ENCODE peak calls at places on chromosomes 2 and 18, in six cellular contexts. P is uterus, J is PC-9, U is astrocyte, B is GM23248, C is right atrium auricular region. Q is an unnamed sample. For H3K4me1, the result is how much of the 10 kb centered on the place peaks cover.

GRCh38 chr2:127226520-127227263 is 6.6 kb upstream of the CYP27C1 start:
- DNase-seq in U (peak), P (no peak), J (peak), C (no peak), B (peak), Q (peak)

GRCh38 chr18:71114550-71115210 is 825.8 kb downstream of the SOCS6 start:
- DNase-seq in U (no peak), B (no peak), C (no peak), P (no peak), J (no peak), Q (no peak)

GRCh38 chr2:216109962-216110614 is 940 bp downstream of the XRCC5 start:
- DNase-seq in J (peak), B (peak), U (peak), C (no peak), P (no peak), Q (no peak)

GRCh38 chr2:120066708-120067547 is 54.1 kb downstream of the EPB41L5 start:
- DNase-seq in B (no peak), U (peak), P (no peak), C (no peak), J (peak), Q (no peak)

GRCh38 chr2:112168422-112169124 is 30.4 kb downstream of the FBLN7 start:
- DNase-seq in J (no peak), B (peak), P (no peak), U (no peak), C (no peak), Q (no peak)

GRCh38 chr2:182133195-182133891 is 147.7 kb downstream of the PPP1R1C start:
- DNase-seq in P (no peak), U (peak), J (no peak), C (no peak), B (peak), Q (no peak)

GRCh38 chr2:197281421-197281820 is 29.2 kb downstream of the ANKRD44 start:
- DNase-seq in C (no peak), J (no peak), B (no peak), P (no peak), U (no peak), Q (no peak)

GRCh38 chr2:167132906-167133555 is 244.8 kb downstream of the XIRP2 start:
- DNase-seq in P (no peak), C (no peak), J (no peak), B (no peak), U (no peak), Q (no peak)

GRCh38 chr2:227374158-227374557 is 4.9 kb downstream of the TM4SF20 start:
- DNase-seq in B (peak), C (no peak), J (no peak), U (peak), P (no peak), Q (no peak)

GRCh38 chr2:64502860-64503259 is 21.3 kb upstream of the AFTPH start:
- DNase-seq in J (no peak), B (no peak), U (no peak), C (no peak), P (no peak), Q (no peak)

GRCh38 chr2:136505462-136505861 is 259.9 kb upstream of the THSD7B start:
- DNase-seq in P (no peak), J (no peak), B (no peak), U (no peak), C (no peak), Q (no peak)

GRCh38 chr2:235568431-235568830 is 74.6 kb downstream of the AGAP1 start:
- DNase-seq in C (no peak), U (no peak), J (peak), B (no peak), P (no peak), Q (no peak)

GRCh38 chr18:22398464-22398863 is 19.3 kb downstream of the CTAGE1 start:
- DNase-seq in U (no peak), J (no peak), C (no peak), P (no peak), B (no peak), Q (no peak)
- H3K4me1 ChIP-seq in U (under half), J (under half), C (under half), P (under half), B (under half), Q (under half)

GRCh38 chr2:23561544-23561943 is 176.6 kb downstream of the KLHL29 start:
- DNase-seq in B (no peak), U (no peak), C (no peak), J (no peak), P (no peak), Q (no peak)
- H3K4me1 ChIP-seq in B (under half), U (under half), C (under half), J (under half), P (under half), Q (under half)

GRCh38 chr2:68764041-68764780 is 29.6 kb downstream of the ARHGAP25 start:
- DNase-seq in J (no peak), B (no peak), C (no peak), U (peak), P (no peak), Q (no peak)
- H3K4me1 ChIP-seq in J (under half), B (under half), C (under half), U (under half), P (under half), Q (half or more)

GRCh38 chr18:58970943-58971799 is 106.5 kb downstream of the ZNF532 start:
- DNase-seq in P (no peak), B (no peak), J (no peak), C (no peak), U (no peak), Q (no peak)
- H3K4me1 ChIP-seq in P (under half), B (under half), J (under half), C (under half), U (under half), Q (under half)

DNA sequence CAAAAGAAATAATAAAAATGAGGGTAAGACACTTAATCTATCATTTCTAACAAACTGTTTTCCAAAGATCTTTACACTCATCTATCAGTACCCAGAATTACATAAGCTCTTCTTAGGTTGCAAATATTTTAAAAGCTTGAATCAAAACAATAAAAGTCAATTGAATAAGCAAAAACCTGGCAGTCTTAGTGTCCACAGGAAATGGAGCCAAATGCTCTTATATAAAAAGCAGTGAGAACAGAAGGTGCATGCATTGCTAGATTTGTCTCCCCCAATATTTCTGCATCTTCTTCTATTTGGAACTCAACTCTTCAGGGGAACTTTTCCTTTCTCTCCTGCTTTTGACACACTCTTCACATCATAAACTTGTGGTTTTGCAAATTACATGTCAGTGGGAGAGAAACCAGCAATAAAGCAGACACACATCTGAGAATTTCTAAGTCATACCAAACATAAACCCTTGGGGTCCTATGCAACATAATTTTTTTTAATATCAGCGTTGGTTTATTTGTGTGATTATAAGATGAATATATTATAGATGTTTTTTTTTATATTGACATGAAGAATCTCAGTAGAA is 343.9 kb upstream of the ACVR2A start:
- DNase-seq in B (no peak), P (no peak), C (no peak), J (no peak), U (no peak), Q (no peak)
- H3K4me1 ChIP-seq in B (under half), P (under half), C (under half), J (under half), U (under half), Q (under half)

GRCh38 chr2:239256297-239256696 is 144.5 kb downstream of the HDAC4 start:
- DNase-seq in J (no peak), C (no peak), U (no peak), P (no peak), B (no peak), Q (no peak)
- H3K4me1 ChIP-seq in J (under half), C (half or more), U (under half), P (under half), B (under half), Q (under half)

GRCh38 chr2:189762229-189762550 is 402 bp downstream of the OSGEPL1 start:
- DNase-seq in J (no peak), P (no peak), U (no peak), B (no peak), C (no peak), Q (no peak)

GRCh38 chr2:189762551-189763298 is at the start of gene OSGEPL1:
- DNase-seq in B (peak), U (peak), J (peak), C (peak), P (peak), Q (peak)

DNA sequence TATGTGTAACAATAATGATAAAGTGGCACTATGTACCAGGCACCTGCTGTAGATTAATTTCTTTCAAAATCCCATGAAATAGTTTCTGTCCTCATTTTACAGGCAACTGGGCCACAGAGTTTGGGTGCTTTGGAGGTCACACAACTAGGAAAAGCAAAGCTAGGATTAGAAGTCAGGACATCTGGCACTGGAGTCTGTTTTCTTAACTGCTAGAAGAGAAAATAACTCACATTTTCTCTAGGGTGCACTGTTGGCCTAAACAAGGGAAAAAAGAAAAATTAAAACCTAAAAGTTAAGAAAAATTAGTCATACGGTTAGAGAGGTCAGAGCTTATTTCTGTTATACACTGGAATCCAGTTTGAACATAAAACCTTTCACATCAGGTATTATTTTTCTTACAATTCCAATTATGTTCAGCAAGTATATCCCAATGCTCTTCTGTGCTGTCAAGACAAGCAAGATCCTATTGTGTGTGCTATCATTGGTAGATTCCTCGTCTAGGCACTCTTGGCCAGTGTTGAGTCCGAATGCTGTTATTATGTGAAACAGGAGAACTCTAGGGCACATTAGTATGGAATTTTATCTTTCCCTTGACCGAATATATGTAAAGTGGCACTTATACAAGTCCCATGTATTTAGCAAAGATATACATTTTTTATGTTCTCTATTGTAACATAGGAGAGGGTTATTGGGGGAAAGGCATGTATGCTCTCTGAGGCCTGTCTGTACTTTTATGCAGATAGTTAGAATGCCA is 1.5 kb upstream of the OSGEPL1 start:
- DNase-seq in C (no peak), U (no peak), J (no peak), P (no peak), B (peak), Q (no peak)
- H3K4me1 ChIP-seq in C (under half), U (under half), J (under half), P (under half), B (under half), Q (under half)

DNA sequence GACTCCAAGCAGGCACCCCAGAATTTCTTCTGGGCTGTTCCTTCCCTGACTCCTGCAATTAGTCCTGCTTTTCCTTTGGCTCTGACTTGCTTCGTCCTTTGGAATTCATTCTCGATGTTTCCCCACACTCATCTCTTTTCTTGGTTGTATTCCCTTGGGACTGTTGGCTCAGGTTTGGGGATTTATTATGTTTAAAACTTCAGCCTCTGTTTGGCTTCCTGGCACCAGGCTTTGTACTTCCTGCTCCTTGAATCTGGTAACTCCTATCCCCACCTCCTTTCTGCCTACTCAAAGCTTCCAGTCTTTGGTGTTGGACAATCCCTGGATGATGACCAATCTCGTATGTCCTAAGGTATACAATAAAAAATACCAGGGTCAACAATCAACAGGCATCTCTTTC is 1.8 kb upstream of the KCNE4 start:
- DNase-seq in B (no peak), P (no peak), U (no peak), C (no peak), J (no peak), Q (no peak)
- H3K4me1 ChIP-seq in B (half or more), P (under half), U (under half), C (under half), J (under half), Q (under half)

Q was measured in left lung.